ENCODE peak calls at places on chromosomes 5 and 9, in five cellular contexts. T is kidney, C is natural killer cell, I is cardiac fibroblast, G is osteocyte. E is an unnamed sample.

GRCh38 chr9:81264516-81264915 is 424.8 kb downstream of the TLE1 start:
- DNase-seq in T (no peak), C (no peak), I (peak; percentile 80), G (no peak), E (no peak)

GRCh38 chr9:90801175-90801506 is 478 bp upstream of the SYK start:
- DNase-seq in T (no peak), C (no peak), I (no peak), G (no peak), E (no peak)

GRCh38 chr5:4640793-4641192 is 499.3 kb upstream of the ADAMTS16 start:
- DNase-seq in T (no peak), C (no peak), I (no peak), G (no peak), E (no peak)

GRCh38 chr5:92505925-92506324 is 1075.1 kb downstream of the NR2F1-AS1 start:
- DNase-seq in T (no peak), C (no peak), I (no peak), G (no peak), E (no peak)

GRCh38 chr5:5795074-5795779 is 372.8 kb downstream of the ICE1 start:
- DNase-seq in T (no peak), C (no peak), I (no peak), G (no peak), E (no peak)

GRCh38 chr5:138874241-138874640 is 894 bp downstream of the LRRTM2 start:
- DNase-seq in T (no peak), C (no peak), I (no peak), G (no peak), E (no peak)

GRCh38 chr9:128164332-128164885 is 4.3 kb downstream of the BBLN start:
- DNase-seq in T (no peak), C (no peak), I (no peak), G (no peak), E (no peak)

GRCh38 chr9:136978073-136978864 is 965 bp downstream of the PTGDS start:
- DNase-seq in T (peak; percentile 94), C (peak; percentile 82), I (peak; percentile 52), G (no peak), E (no peak)

GRCh38 chr5:69293882-69294281 is 38.7 kb downstream of the CCDC125 start:
- DNase-seq in T (no peak), C (no peak), I (no peak), G (no peak), E (no peak)

GRCh38 chr5:91109634-91110033 is 273.5 kb downstream of the ARRDC3 start:
- DNase-seq in T (no peak), C (no peak), I (peak; percentile 41), G (no peak), E (no peak)
- TF ChIP-seq CTCF in T (no peak), C (no peak), I (no peak), G (peak; percentile 31), E (no peak)

DNA sequence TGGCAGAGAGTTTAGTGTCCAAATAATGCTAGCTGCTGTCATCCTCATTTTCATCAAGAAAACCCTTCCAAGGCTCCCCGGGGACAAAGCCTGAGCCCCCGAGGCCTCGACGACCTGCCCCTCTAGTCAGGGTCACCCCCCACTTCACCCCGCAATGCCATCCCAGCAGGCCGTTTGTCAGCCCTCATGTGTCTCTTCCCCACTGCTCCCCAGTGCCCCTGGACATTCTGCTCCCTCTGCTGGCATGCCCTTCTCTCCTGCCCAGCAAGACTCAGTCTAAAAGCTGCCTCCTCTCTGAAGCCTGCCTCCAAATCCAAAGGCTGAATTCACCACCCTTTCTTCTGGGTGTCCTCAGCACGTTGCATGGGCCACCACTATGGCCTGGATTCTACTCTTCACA is 59.3 kb downstream of the PAX5 start:
- DNase-seq in T (no peak), C (no peak), I (no peak), G (peak; percentile 62), E (peak; percentile 47)
- TF ChIP-seq CTCF in T (no peak), C (no peak), I (peak; percentile 35), G (no peak), E (no peak)

DNA sequence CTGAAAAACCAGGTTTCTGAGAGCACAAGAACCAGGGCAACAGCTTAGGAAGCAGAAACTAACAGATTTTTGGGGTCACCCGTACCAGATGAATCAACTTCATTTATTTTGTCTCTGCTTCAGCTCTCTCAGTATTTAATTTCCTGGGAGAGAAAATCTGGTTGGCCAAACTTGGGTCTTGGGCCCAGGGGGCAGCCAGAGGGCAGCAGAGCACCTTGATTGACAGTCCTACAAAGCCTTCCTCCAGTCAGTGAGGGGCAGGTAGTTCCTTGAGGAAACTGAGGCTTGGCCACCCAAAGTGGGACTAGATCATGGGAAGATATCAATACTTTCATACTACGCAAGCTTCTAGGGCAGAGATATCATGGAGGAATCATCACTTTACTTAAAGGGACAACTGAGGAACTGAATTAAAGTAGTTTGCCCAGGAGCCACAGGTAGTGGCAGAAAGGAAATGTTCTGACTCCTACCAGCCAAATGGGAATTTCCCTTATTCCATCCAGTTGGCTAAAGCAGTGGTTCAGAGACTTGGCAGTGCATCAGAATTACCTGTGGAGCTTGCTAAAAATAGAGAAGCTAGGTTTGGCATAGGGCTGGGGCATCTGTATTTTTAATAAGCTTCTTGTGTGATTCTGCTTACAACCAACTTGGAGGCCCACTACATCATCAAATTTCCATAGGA is 21.5 kb upstream of the ARHGAP26 start:
- DNase-seq in T (no peak), C (peak; percentile 42), I (peak; percentile 39), G (no peak), E (no peak)
- TF ChIP-seq CTCF in T (peak; percentile 72), C (peak; percentile 74), I (peak; percentile 25), G (peak; percentile 19), E (peak; percentile 53)

GRCh38 chr9:114097613-114098020 is 1.5 kb downstream of the KIF12 start:
- DNase-seq in T (no peak), C (no peak), I (peak; percentile 37), G (no peak), E (no peak)

GRCh38 chr9:114094971-114095370 is 4.1 kb downstream of the KIF12 start:
- DNase-seq in T (peak; percentile 72), C (no peak), I (no peak), G (no peak), E (no peak)

GRCh38 chr9:114096866-114097612 is 2.1 kb downstream of the KIF12 start:
- DNase-seq in T (no peak), C (no peak), I (no peak), G (no peak), E (no peak)

GRCh38 chr9:114098021-114098659 is 952 bp downstream of the KIF12 start:
- DNase-seq in T (peak; percentile 92), C (no peak), I (no peak), G (no peak), E (no peak)

DNA sequence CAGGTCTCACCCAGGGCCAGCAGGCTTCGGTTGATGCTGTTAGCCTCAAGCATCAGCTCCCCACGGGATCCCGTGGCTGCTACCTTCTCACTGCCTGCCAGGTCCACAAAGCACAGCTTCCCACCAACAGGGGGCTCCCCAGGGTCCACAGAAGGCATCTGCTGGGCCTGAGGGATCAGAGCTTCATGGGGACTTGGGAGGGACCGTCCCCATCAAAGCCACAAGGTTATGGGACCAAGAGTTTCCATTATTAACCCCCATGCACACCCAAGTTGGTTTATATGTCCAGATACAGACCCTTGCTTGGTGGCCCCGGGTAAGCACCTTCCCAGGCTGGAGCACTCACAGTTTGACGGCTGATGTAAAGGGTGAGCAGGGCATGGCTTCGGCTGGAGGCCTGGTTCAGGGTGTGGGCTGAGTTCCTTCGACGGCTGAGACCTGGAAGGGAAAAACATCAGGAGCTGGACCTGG is 3.0 kb downstream of the KIF12 start:
- DNase-seq in T (no peak), C (no peak), I (no peak), G (no peak), E (no peak)
- TF ChIP-seq CTCF in T (no peak), C (no peak), I (peak; percentile 9), G (peak; percentile 24), E (peak; percentile 49)

DNA sequence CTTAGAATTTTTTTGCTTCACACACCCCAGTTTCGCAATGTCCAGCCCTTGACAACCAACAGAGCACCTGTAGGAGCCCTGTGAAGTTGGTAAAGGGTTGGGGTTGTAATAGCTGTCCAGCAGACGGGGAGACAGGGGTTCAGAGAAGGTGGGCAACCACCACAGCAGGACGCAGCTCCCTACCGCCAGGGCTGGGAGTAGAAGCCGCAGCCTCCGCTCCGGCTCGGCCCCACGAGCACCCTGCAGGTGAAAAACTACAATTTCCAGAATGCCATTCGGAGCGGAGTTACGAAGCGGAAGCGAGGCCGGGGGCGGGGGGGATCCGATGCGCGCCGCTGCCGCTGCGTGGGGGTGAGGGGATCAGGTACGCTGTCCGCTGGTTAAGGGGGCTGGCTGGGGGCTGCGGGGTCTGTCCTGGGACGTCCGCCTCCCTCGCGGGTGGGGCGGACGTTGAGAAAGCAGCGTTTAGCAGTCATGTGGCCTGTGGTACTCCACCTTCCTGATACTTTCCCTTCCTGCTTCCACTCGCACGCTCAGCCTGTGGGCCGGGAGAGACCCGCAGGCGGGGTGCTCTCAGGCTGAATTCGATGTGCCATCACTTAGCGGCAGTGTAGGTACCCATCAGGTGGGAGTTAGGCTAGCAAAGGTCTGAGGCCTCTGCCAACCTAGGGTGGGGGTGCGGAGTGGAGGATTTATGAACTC is at the start of gene TRMT10B:
- DNase-seq in T (peak; percentile 86), C (peak; percentile 55), I (peak; percentile 74), G (peak; percentile 89), E (peak; percentile 76)
- TF ChIP-seq CTCF in T (no peak), C (no peak), I (peak; percentile 24), G (no peak), E (peak; percentile 52)

GRCh38 chr9:121997791-121998190 is 95.3 kb downstream of the TTLL11 start:
- DNase-seq in T (no peak), C (no peak), I (peak; percentile 17), G (no peak), E (no peak)
- TF ChIP-seq CTCF in T (no peak), C (no peak), I (no peak), G (no peak), E (no peak)

DNA sequence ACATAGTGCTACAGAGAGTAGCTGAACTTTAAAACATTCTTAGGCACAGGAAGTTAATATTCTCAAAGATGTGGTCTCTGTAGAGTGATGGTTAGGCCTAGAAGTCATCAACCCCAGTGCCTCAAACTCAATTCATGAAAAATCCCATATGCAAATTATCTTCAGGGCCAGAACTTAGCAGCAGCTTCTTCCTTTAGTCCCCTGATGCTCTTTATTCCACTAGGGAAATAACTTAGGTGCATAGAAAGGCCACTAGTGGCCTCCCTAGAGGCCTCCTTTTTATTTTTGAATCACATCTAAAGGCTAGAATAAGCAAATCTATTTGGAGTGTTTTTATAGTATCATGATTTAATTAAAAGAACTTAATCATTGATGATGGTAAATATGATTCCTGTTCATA is 88.3 kb downstream of the GIN1 start:
- DNase-seq in T (no peak), C (no peak), I (peak; percentile 11), G (no peak), E (no peak)
- TF ChIP-seq CTCF in T (no peak), C (no peak), I (peak; percentile 32), G (peak; percentile 39), E (peak; percentile 55)

DNA sequence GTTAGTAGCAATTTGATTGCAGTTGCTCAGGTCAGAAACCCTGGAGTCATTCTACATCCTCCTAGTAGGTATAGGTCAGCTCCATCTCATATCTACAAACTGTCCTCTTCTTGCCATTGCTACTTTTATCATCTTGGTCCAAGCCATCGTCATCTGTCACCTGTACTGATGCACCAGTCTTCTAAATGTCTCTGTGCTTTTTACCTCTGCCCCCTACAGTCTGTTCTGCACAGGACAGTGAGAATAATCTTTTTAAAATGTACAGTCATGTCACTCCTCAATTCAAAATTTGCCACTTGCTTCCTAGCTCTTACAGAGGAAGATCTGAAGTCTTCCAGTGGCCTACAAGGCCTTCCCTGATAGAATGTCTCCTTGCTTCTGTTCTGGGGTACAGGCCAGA is 6.8 kb downstream of the NNT start:
- DNase-seq in T (no peak), C (no peak), I (no peak), G (no peak), E (no peak)
- TF ChIP-seq CTCF in T (peak; percentile 3), C (peak; percentile 21), I (peak; percentile 39), G (no peak), E (peak; percentile 46)

E was measured in type B pancreatic cell.